ENCODE peak calls at places on chromosomes 16 and 17, in eight cellular contexts. One of them, this sample, is unnamed.

GRCh38 chr17:80899402-80900268 is 92.0 kb upstream of the CHMP6 start:
- DNase-seq in RWPE1: peak; percentile 10
- DNase-seq in heart right ventricle: no peak
- DNase-seq in left ventricle myocardium inferior: no peak
- DNase-seq in lung: peak; percentile 76
- DNase-seq in mesendoderm: peak; percentile 76
- DNase-seq in GM23248: peak; percentile 58
- DNase-seq in SJSA1: no peak
- DNase-seq in this sample: no peak

GRCh38 chr17:9935408-9935807 is 30.3 kb upstream of the RCVRN start:
- DNase-seq in SJSA1: no peak
- DNase-seq in left ventricle myocardium inferior: peak; percentile 33
- DNase-seq in GM23248: peak; percentile 45
- DNase-seq in heart right ventricle: peak; percentile 50
- DNase-seq in lung: no peak
- DNase-seq in RWPE1: no peak
- DNase-seq in mesendoderm: no peak
- DNase-seq in this sample: no peak

GRCh38 chr16:89721644-89722391 is 481 bp downstream of the ZNF276 start:
- DNase-seq in lung: peak; percentile 80
- DNase-seq in RWPE1: no peak
- DNase-seq in heart right ventricle: peak; percentile 70
- DNase-seq in SJSA1: peak; percentile 71
- DNase-seq in mesendoderm: peak; percentile 49
- DNase-seq in left ventricle myocardium inferior: peak; percentile 69
- DNase-seq in GM23248: peak; percentile 77
- DNase-seq in this sample: no peak

GRCh38 chr16:85615014-85615851 is 2.1 kb downstream of the GSE1 start:
- DNase-seq in mesendoderm: peak; percentile 86
- DNase-seq in SJSA1: no peak
- DNase-seq in heart right ventricle: peak; percentile 58
- DNase-seq in GM23248: no peak
- DNase-seq in lung: peak; percentile 87
- DNase-seq in left ventricle myocardium inferior: peak; percentile 56
- DNase-seq in RWPE1: peak; percentile 93
- DNase-seq in this sample: peak; percentile 94

GRCh38 chr16:84862804-84863484 is 43.2 kb downstream of the CRISPLD2 start:
- DNase-seq in left ventricle myocardium inferior: no peak
- DNase-seq in mesendoderm: no peak
- DNase-seq in lung: no peak
- DNase-seq in SJSA1: no peak
- DNase-seq in GM23248: no peak
- DNase-seq in RWPE1: no peak
- DNase-seq in heart right ventricle: no peak
- DNase-seq in this sample: no peak

GRCh38 chr16:54178491-54178976 is 108.1 kb downstream of the IRX3 start:
- DNase-seq in SJSA1: no peak
- DNase-seq in left ventricle myocardium inferior: no peak
- DNase-seq in mesendoderm: no peak
- DNase-seq in heart right ventricle: no peak
- DNase-seq in GM23248: no peak
- DNase-seq in RWPE1: no peak
- DNase-seq in lung: no peak
- DNase-seq in this sample: no peak

GRCh38 chr16:12096162-12096781 is 119.7 kb downstream of the SNX29 start:
- DNase-seq in left ventricle myocardium inferior: no peak
- DNase-seq in heart right ventricle: no peak
- DNase-seq in SJSA1: peak; percentile 19
- DNase-seq in RWPE1: no peak
- DNase-seq in lung: no peak
- DNase-seq in mesendoderm: no peak
- DNase-seq in GM23248: peak; percentile 78
- DNase-seq in this sample: no peak

GRCh38 chr17:80154166-80154565 is 7.2 kb upstream of the EIF4A3 start:
- DNase-seq in RWPE1: no peak
- DNase-seq in left ventricle myocardium inferior: no peak
- DNase-seq in GM23248: no peak
- DNase-seq in lung: no peak
- DNase-seq in heart right ventricle: no peak
- DNase-seq in SJSA1: no peak
- DNase-seq in mesendoderm: no peak
- DNase-seq in this sample: no peak

GRCh38 chr17:60391419-60392041 is 403 bp downstream of the USP32 start:
- DNase-seq in RWPE1: peak; percentile 73
- DNase-seq in GM23248: no peak
- DNase-seq in heart right ventricle: no peak
- DNase-seq in lung: no peak
- DNase-seq in left ventricle myocardium inferior: no peak
- DNase-seq in mesendoderm: no peak
- DNase-seq in SJSA1: peak; percentile 68
- DNase-seq in this sample: no peak

GRCh38 chr17:15662726-15663125 is 21.4 kb downstream of the TRIM16 start:
- DNase-seq in left ventricle myocardium inferior: no peak
- DNase-seq in heart right ventricle: no peak
- DNase-seq in lung: no peak
- DNase-seq in GM23248: no peak
- DNase-seq in RWPE1: no peak
- DNase-seq in SJSA1: no peak
- DNase-seq in mesendoderm: no peak
- DNase-seq in this sample: no peak

GRCh38 chr17:21318439-21318838 is 33.9 kb downstream of the MAP2K3 start:
- DNase-seq in mesendoderm: no peak
- DNase-seq in lung: no peak
- DNase-seq in left ventricle myocardium inferior: no peak
- DNase-seq in RWPE1: no peak
- DNase-seq in SJSA1: no peak
- DNase-seq in GM23248: no peak
- DNase-seq in heart right ventricle: no peak
- DNase-seq in this sample: no peak

DNA sequence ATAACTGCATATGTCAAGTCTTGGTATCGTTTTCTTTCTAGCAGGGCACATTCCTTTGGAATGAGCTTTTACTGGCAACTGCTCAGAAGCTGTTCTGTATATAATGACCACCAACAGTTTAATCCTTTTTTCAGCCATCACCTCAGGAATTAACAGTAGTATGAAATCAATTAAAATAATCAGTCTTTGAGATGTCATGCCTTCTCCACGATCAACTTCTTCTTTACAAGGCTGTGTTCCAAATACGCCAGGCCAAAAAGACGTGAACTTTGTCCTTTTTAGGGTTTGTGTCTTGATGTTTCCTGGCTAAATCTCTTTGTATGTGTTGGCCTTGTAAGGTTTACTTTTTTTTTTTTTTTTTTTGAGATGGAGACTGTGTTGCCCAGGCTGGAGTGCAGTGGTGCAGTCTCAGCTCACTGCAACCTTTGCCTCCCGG is 54.9 kb downstream of the ABCC1 start:
- DNase-seq in RWPE1: no peak
- DNase-seq in lung: no peak
- DNase-seq in left ventricle myocardium inferior: no peak
- DNase-seq in mesendoderm: no peak
- DNase-seq in GM23248: peak; percentile 82
- DNase-seq in heart right ventricle: no peak
- DNase-seq in SJSA1: peak; percentile 93
- DNase-seq in this sample: no peak
- H3K27ac ChIP-seq in RWPE1: peak overlapping the region; percentile 55
- H3K27ac ChIP-seq in lung: no peak overlapping the region
- H3K27ac ChIP-seq in left ventricle myocardium inferior: no peak overlapping the region
- H3K27ac ChIP-seq in mesendoderm: no peak overlapping the region
- H3K27ac ChIP-seq in GM23248: peak overlapping the region; percentile 76
- H3K27ac ChIP-seq in heart right ventricle: no peak overlapping the region
- H3K27ac ChIP-seq in SJSA1: peak overlapping the region; percentile 81
- H3K27ac ChIP-seq in this sample: no peak overlapping the region

DNA sequence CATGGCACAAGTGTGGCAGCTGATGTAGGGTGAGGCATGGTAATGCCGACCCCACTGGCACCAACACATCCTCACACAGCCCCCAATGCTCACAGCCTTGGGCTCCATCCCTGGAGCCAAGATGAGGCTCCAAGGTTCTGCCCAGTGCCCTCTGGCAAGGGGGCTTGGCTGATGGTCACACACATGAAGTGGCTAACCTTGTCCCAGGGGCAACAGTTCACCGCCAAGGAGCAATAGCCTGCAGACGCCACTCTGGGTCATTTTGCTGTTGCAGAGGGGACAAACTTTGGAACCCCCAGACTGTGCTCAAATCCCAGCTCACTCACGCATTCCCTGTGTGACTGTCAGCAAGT is 26.8 kb downstream of the TNFRSF13B start:
- DNase-seq in heart right ventricle: no peak
- DNase-seq in RWPE1: no peak
- DNase-seq in GM23248: no peak
- DNase-seq in lung: no peak
- DNase-seq in mesendoderm: no peak
- DNase-seq in SJSA1: no peak
- DNase-seq in left ventricle myocardium inferior: no peak
- DNase-seq in this sample: no peak
- H3K27ac ChIP-seq in heart right ventricle: no peak overlapping the region
- H3K27ac ChIP-seq in RWPE1: no peak overlapping the region
- H3K27ac ChIP-seq in GM23248: no peak overlapping the region
- H3K27ac ChIP-seq in lung: no peak overlapping the region
- H3K27ac ChIP-seq in mesendoderm: no peak overlapping the region
- H3K27ac ChIP-seq in SJSA1: no peak overlapping the region
- H3K27ac ChIP-seq in left ventricle myocardium inferior: no peak overlapping the region
- H3K27ac ChIP-seq in this sample: no peak overlapping the region

DNA sequence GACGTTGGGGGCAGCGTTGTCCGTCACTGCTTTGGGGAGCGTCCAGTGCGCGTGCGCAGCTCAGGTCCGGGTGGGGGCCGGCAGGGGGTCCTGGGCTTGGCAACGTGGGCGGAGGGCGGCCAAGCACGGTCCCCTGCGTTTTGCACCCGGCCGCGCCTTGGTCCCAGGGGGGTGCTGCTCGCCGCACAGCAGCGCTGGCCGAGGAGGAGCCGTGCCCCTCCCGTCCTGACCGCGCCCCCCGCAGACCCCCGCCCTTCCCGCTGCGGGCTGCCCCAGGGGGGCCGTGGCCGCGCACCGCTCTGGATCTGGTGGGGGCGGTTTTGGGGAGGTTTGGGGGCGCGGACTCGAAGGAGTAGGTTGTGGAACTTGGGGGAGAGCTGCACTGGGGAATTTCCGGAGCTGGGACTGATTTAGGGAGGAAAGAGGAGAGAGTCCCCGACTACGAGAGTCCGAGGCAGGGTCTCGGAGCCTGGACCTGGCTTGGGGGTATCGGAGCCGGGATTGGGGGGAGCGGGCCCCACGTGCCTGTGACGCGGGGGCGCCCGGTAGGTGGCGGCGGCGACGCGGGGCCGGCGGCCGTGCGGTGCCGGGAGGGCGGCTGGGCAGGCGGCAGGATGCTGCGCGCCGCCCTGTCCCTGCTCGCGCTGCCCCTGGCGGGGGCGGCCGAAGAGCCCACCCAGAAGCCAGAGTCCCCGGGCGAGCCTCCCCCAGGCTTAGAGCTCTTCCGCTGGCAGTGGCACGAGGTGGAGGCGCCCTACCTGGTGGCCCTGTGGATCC is at the start of gene SLC9A5:
- DNase-seq in RWPE1: no peak
- DNase-seq in heart right ventricle: peak; percentile 57
- DNase-seq in left ventricle myocardium inferior: peak; percentile 32
- DNase-seq in lung: no peak
- DNase-seq in GM23248: peak; percentile 65
- DNase-seq in SJSA1: peak; percentile 53
- DNase-seq in mesendoderm: no peak
- DNase-seq in this sample: no peak
- H3K27ac ChIP-seq in RWPE1: peak within 1 kb of the TSS; percentile 92
- H3K27ac ChIP-seq in heart right ventricle: peak within 1 kb of the TSS; percentile 37
- H3K27ac ChIP-seq in left ventricle myocardium inferior: peak within 1 kb of the TSS; percentile 98
- H3K27ac ChIP-seq in lung: peak within 1 kb of the TSS; percentile 12
- H3K27ac ChIP-seq in GM23248: peak within 1 kb of the TSS; percentile 30
- H3K27ac ChIP-seq in SJSA1: peak within 1 kb of the TSS; percentile 40
- H3K27ac ChIP-seq in mesendoderm: no peak within 1 kb of the TSS
- H3K27ac ChIP-seq in this sample: no peak within 1 kb of the TSS

GRCh38 chr16:74025-74424 is 1.6 kb upstream of the RHBDF1 start:
- DNase-seq in mesendoderm: no peak
- DNase-seq in left ventricle myocardium inferior: peak; percentile 84
- DNase-seq in GM23248: no peak
- DNase-seq in SJSA1: no peak
- DNase-seq in heart right ventricle: peak; percentile 75
- DNase-seq in lung: no peak
- DNase-seq in RWPE1: no peak
- DNase-seq in this sample: no peak

GRCh38 chr16:71210-71539 is 1.3 kb downstream of the RHBDF1 start:
- DNase-seq in RWPE1: no peak
- DNase-seq in lung: no peak
- DNase-seq in heart right ventricle: no peak
- DNase-seq in GM23248: no peak
- DNase-seq in mesendoderm: no peak
- DNase-seq in left ventricle myocardium inferior: no peak
- DNase-seq in SJSA1: no peak
- DNase-seq in this sample: no peak

GRCh38 chr16:74437-75318 is 2.2 kb upstream of the RHBDF1 start:
- DNase-seq in heart right ventricle: no peak
- DNase-seq in left ventricle myocardium inferior: no peak
- DNase-seq in mesendoderm: peak; percentile 95
- DNase-seq in RWPE1: no peak
- DNase-seq in GM23248: no peak
- DNase-seq in SJSA1: no peak
- DNase-seq in lung: no peak
- DNase-seq in this sample: no peak

GRCh38 chr16:71540-72341 is 690 bp downstream of the RHBDF1 start:
- DNase-seq in mesendoderm: peak; percentile 97
- DNase-seq in RWPE1: peak; percentile 96
- DNase-seq in lung: peak; percentile 75
- DNase-seq in GM23248: peak; percentile 91
- DNase-seq in heart right ventricle: peak; percentile 62
- DNase-seq in SJSA1: peak; percentile 79
- DNase-seq in left ventricle myocardium inferior: peak; percentile 75
- DNase-seq in this sample: no peak

DNA sequence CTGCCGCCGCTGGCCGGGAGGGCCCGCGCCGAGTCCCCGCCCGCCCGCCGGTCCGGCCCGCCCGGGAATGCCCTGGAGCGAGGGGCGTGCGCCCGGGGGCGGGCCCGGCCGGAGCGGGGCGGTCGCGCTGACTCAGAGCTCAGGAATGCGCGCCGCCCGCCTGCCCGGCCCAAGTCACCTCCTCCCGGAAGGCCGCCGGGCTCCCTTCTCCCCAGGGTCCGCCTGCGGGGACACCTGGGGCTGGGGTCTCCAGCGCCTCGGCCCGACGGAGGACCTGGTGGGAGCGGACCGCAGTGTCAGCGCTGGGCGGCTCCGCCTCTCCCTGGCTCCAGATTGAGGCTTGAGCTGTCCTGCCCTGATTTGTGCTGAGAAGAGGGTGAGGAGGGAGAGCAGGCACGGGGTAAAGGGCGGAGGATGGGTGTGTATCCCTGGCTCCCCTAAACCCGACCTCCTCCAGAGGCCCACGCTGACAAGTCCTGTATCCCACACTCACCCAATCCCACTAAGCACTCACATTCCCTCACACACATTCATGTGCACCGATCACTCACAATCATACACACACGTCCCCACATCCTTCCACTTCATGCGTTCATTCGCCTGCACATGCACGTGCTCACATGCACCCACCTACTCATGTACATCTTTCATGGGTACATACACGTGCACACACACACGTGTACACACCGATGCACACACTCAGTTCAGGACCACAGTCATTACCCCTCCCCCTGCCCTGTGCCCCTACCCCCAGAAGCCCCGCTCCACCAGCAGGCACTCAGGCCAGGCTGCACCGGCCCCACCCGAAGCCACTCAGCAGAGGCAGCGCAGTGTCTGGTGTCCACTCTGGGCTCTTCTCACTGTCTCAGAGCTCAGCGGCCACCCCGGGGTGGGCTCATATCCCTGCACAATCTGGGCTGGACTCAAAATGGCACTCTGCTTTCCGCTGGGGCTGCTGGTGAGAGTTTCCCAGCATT is at the start of gene RHBDF1:
- DNase-seq in GM23248: peak; percentile 80
- DNase-seq in lung: no peak
- DNase-seq in left ventricle myocardium inferior: peak; percentile 69
- DNase-seq in mesendoderm: peak; percentile 79
- DNase-seq in heart right ventricle: peak; percentile 75
- DNase-seq in SJSA1: peak; percentile 53
- DNase-seq in RWPE1: peak; percentile 74
- DNase-seq in this sample: no peak
- H3K27ac ChIP-seq in GM23248: peak within 1 kb of the TSS; percentile 66
- H3K27ac ChIP-seq in lung: peak within 1 kb of the TSS; percentile 65
- H3K27ac ChIP-seq in left ventricle myocardium inferior: peak within 1 kb of the TSS; percentile 96
- H3K27ac ChIP-seq in mesendoderm: peak within 1 kb of the TSS; percentile 94
- H3K27ac ChIP-seq in heart right ventricle: peak within 1 kb of the TSS; percentile 94
- H3K27ac ChIP-seq in SJSA1: peak within 1 kb of the TSS; percentile 86
- H3K27ac ChIP-seq in RWPE1: peak within 1 kb of the TSS; percentile 91
- H3K27ac ChIP-seq in this sample: peak within 1 kb of the TSS; percentile 80